ENCODE peak calls at places on chromosomes 1 and 21, in six cellular contexts. One of them, this sample, is unnamed.

GRCh38 chr1:10186453-10187319 is 23.7 kb upstream of the KIF1B start:
- DNase-seq in endothelial cell: no peak
- DNase-seq in ecto neural progenitor cell: no peak
- DNase-seq in fibroblast of mammary gland: peak; percentile 20
- DNase-seq in stimulated activated CD4-positive, alpha-beta T cell treated with anti-CD3 and anti-CD28 coated beads, Interleukin-1b, Interleukin-23, amount 100 ng/mL, for 48 hours: no peak
- DNase-seq in AG09319: peak; percentile 83
- DNase-seq in this sample: no peak

GRCh38 chr1:46526013-46526688 is 25.3 kb downstream of the KNCN start:
- DNase-seq in endothelial cell: no peak
- DNase-seq in ecto neural progenitor cell: no peak
- DNase-seq in fibroblast of mammary gland: no peak
- DNase-seq in stimulated activated CD4-positive, alpha-beta T cell treated with anti-CD3 and anti-CD28 coated beads, Interleukin-1b, Interleukin-23, amount 100 ng/mL, for 48 hours: no peak
- DNase-seq in AG09319: no peak
- DNase-seq in this sample: no peak

GRCh38 chr1:27522860-27523665 is 33.1 kb upstream of the WASF2 start:
- DNase-seq in endothelial cell: peak; percentile 33
- DNase-seq in ecto neural progenitor cell: no peak
- DNase-seq in fibroblast of mammary gland: peak; percentile 39
- DNase-seq in stimulated activated CD4-positive, alpha-beta T cell treated with anti-CD3 and anti-CD28 coated beads, Interleukin-1b, Interleukin-23, amount 100 ng/mL, for 48 hours: peak; percentile 69
- DNase-seq in AG09319: no peak
- DNase-seq in this sample: peak; percentile 85

GRCh38 chr1:181179980-181180964 is 91.8 kb downstream of the IER5 start:
- DNase-seq in endothelial cell: no peak
- DNase-seq in ecto neural progenitor cell: no peak
- DNase-seq in fibroblast of mammary gland: peak; percentile 70
- DNase-seq in stimulated activated CD4-positive, alpha-beta T cell treated with anti-CD3 and anti-CD28 coated beads, Interleukin-1b, Interleukin-23, amount 100 ng/mL, for 48 hours: peak; percentile 58
- DNase-seq in AG09319: peak; percentile 37
- DNase-seq in this sample: peak; percentile 83

GRCh38 chr21:45140346-45140940 is 66.1 kb downstream of the ADARB1 start:
- DNase-seq in endothelial cell: peak; percentile 80
- DNase-seq in ecto neural progenitor cell: peak; percentile 89
- DNase-seq in fibroblast of mammary gland: peak; percentile 92
- DNase-seq in stimulated activated CD4-positive, alpha-beta T cell treated with anti-CD3 and anti-CD28 coated beads, Interleukin-1b, Interleukin-23, amount 100 ng/mL, for 48 hours: peak; percentile 69
- DNase-seq in AG09319: peak; percentile 86
- DNase-seq in this sample: peak; percentile 89

GRCh38 chr21:46191257-46191685 is 7.0 kb upstream of the SPATC1L start:
- DNase-seq in endothelial cell: no peak
- DNase-seq in ecto neural progenitor cell: peak; percentile 32
- DNase-seq in fibroblast of mammary gland: peak; percentile 90
- DNase-seq in stimulated activated CD4-positive, alpha-beta T cell treated with anti-CD3 and anti-CD28 coated beads, Interleukin-1b, Interleukin-23, amount 100 ng/mL, for 48 hours: no peak
- DNase-seq in AG09319: peak; percentile 43
- DNase-seq in this sample: peak; percentile 68

GRCh38 chr1:34361121-34361520 is 184.4 kb downstream of the C1orf94 start:
- DNase-seq in endothelial cell: no peak
- DNase-seq in ecto neural progenitor cell: no peak
- DNase-seq in fibroblast of mammary gland: no peak
- DNase-seq in stimulated activated CD4-positive, alpha-beta T cell treated with anti-CD3 and anti-CD28 coated beads, Interleukin-1b, Interleukin-23, amount 100 ng/mL, for 48 hours: no peak
- DNase-seq in AG09319: no peak
- DNase-seq in this sample: no peak

GRCh38 chr1:221824025-221824424 is 82.1 kb upstream of the DUSP10 start:
- DNase-seq in endothelial cell: no peak
- DNase-seq in ecto neural progenitor cell: no peak
- DNase-seq in fibroblast of mammary gland: peak; percentile 90
- DNase-seq in stimulated activated CD4-positive, alpha-beta T cell treated with anti-CD3 and anti-CD28 coated beads, Interleukin-1b, Interleukin-23, amount 100 ng/mL, for 48 hours: peak; percentile 34
- DNase-seq in AG09319: no peak
- DNase-seq in this sample: no peak

GRCh38 chr21:32587112-32587511 is 1.8 kb upstream of the TCP10L start:
- DNase-seq in endothelial cell: no peak
- DNase-seq in ecto neural progenitor cell: no peak
- DNase-seq in fibroblast of mammary gland: no peak
- DNase-seq in stimulated activated CD4-positive, alpha-beta T cell treated with anti-CD3 and anti-CD28 coated beads, Interleukin-1b, Interleukin-23, amount 100 ng/mL, for 48 hours: no peak
- DNase-seq in AG09319: no peak
- DNase-seq in this sample: no peak

GRCh38 chr1:22043175-22043769 is 9.2 kb upstream of the CDC42 start:
- DNase-seq in endothelial cell: no peak
- DNase-seq in ecto neural progenitor cell: no peak
- DNase-seq in fibroblast of mammary gland: no peak
- DNase-seq in stimulated activated CD4-positive, alpha-beta T cell treated with anti-CD3 and anti-CD28 coated beads, Interleukin-1b, Interleukin-23, amount 100 ng/mL, for 48 hours: no peak
- DNase-seq in AG09319: no peak
- DNase-seq in this sample: no peak

GRCh38 chr1:42934541-42935312 is 23.9 kb downstream of the SLC2A1 start:
- DNase-seq in endothelial cell: no peak
- DNase-seq in ecto neural progenitor cell: no peak
- DNase-seq in fibroblast of mammary gland: no peak
- DNase-seq in stimulated activated CD4-positive, alpha-beta T cell treated with anti-CD3 and anti-CD28 coated beads, Interleukin-1b, Interleukin-23, amount 100 ng/mL, for 48 hours: no peak
- DNase-seq in AG09319: no peak
- DNase-seq in this sample: no peak

GRCh38 chr1:3050603-3051002 is 18.4 kb upstream of the PRDM16 start:
- DNase-seq in endothelial cell: no peak
- DNase-seq in ecto neural progenitor cell: no peak
- DNase-seq in fibroblast of mammary gland: no peak
- DNase-seq in stimulated activated CD4-positive, alpha-beta T cell treated with anti-CD3 and anti-CD28 coated beads, Interleukin-1b, Interleukin-23, amount 100 ng/mL, for 48 hours: no peak
- DNase-seq in AG09319: no peak
- DNase-seq in this sample: no peak

GRCh38 chr1:15758537-15758936 is at the start of gene FBLIM1:
- DNase-seq in endothelial cell: peak; percentile 59
- DNase-seq in ecto neural progenitor cell: peak; percentile 69
- DNase-seq in fibroblast of mammary gland: no peak
- DNase-seq in stimulated activated CD4-positive, alpha-beta T cell treated with anti-CD3 and anti-CD28 coated beads, Interleukin-1b, Interleukin-23, amount 100 ng/mL, for 48 hours: no peak
- DNase-seq in AG09319: no peak
- DNase-seq in this sample: no peak

GRCh38 chr1:64403331-64403730 is 66.6 kb upstream of the CACHD1 start:
- DNase-seq in endothelial cell: no peak
- DNase-seq in ecto neural progenitor cell: no peak
- DNase-seq in fibroblast of mammary gland: peak; percentile 39
- DNase-seq in stimulated activated CD4-positive, alpha-beta T cell treated with anti-CD3 and anti-CD28 coated beads, Interleukin-1b, Interleukin-23, amount 100 ng/mL, for 48 hours: no peak
- DNase-seq in AG09319: no peak
- DNase-seq in this sample: no peak

GRCh38 chr1:206557636-206558473 is 50.5 kb downstream of the RASSF5 start:
- DNase-seq in endothelial cell: no peak
- DNase-seq in ecto neural progenitor cell: no peak
- DNase-seq in fibroblast of mammary gland: no peak
- DNase-seq in stimulated activated CD4-positive, alpha-beta T cell treated with anti-CD3 and anti-CD28 coated beads, Interleukin-1b, Interleukin-23, amount 100 ng/mL, for 48 hours: peak; percentile 41
- DNase-seq in AG09319: no peak
- DNase-seq in this sample: no peak

GRCh38 chr21:42653492-42654061 is at the start of gene PDE9A:
- DNase-seq in endothelial cell: peak; percentile 69
- DNase-seq in ecto neural progenitor cell: peak; percentile 84
- DNase-seq in fibroblast of mammary gland: no peak
- DNase-seq in stimulated activated CD4-positive, alpha-beta T cell treated with anti-CD3 and anti-CD28 coated beads, Interleukin-1b, Interleukin-23, amount 100 ng/mL, for 48 hours: no peak
- DNase-seq in AG09319: no peak
- DNase-seq in this sample: peak; percentile 73

GRCh38 chr1:119647734-119648619 is at the start of gene ZNF697:
- DNase-seq in endothelial cell: peak; percentile 84
- DNase-seq in ecto neural progenitor cell: peak; percentile 95
- DNase-seq in fibroblast of mammary gland: peak; percentile 97
- DNase-seq in stimulated activated CD4-positive, alpha-beta T cell treated with anti-CD3 and anti-CD28 coated beads, Interleukin-1b, Interleukin-23, amount 100 ng/mL, for 48 hours: peak; percentile 39
- DNase-seq in AG09319: peak; percentile 96
- DNase-seq in this sample: peak; percentile 98

GRCh38 chr1:119676571-119677206 is 28.6 kb upstream of the ZNF697 start:
- DNase-seq in endothelial cell: no peak
- DNase-seq in ecto neural progenitor cell: no peak
- DNase-seq in fibroblast of mammary gland: peak; percentile 56
- DNase-seq in stimulated activated CD4-positive, alpha-beta T cell treated with anti-CD3 and anti-CD28 coated beads, Interleukin-1b, Interleukin-23, amount 100 ng/mL, for 48 hours: no peak
- DNase-seq in AG09319: no peak
- DNase-seq in this sample: peak; percentile 74

GRCh38 chr1:2253036-2253796 is 25.1 kb downstream of the SKI start:
- DNase-seq in endothelial cell: no peak
- DNase-seq in ecto neural progenitor cell: no peak
- DNase-seq in fibroblast of mammary gland: no peak
- DNase-seq in stimulated activated CD4-positive, alpha-beta T cell treated with anti-CD3 and anti-CD28 coated beads, Interleukin-1b, Interleukin-23, amount 100 ng/mL, for 48 hours: no peak
- DNase-seq in AG09319: no peak
- DNase-seq in this sample: peak; percentile 26

GRCh38 chr1:97832490-97832889 is 88.3 kb downstream of the DPYD start:
- DNase-seq in endothelial cell: no peak
- DNase-seq in ecto neural progenitor cell: no peak
- DNase-seq in fibroblast of mammary gland: peak; percentile 82
- DNase-seq in stimulated activated CD4-positive, alpha-beta T cell treated with anti-CD3 and anti-CD28 coated beads, Interleukin-1b, Interleukin-23, amount 100 ng/mL, for 48 hours: no peak
- DNase-seq in AG09319: peak; percentile 8
- DNase-seq in this sample: peak; percentile 54

GRCh38 chr1:8019229-8019620 is 6.9 kb downstream of the ERRFI1 start:
- DNase-seq in endothelial cell: no peak
- DNase-seq in ecto neural progenitor cell: no peak
- DNase-seq in fibroblast of mammary gland: no peak
- DNase-seq in stimulated activated CD4-positive, alpha-beta T cell treated with anti-CD3 and anti-CD28 coated beads, Interleukin-1b, Interleukin-23, amount 100 ng/mL, for 48 hours: no peak
- DNase-seq in AG09319: no peak
- DNase-seq in this sample: no peak

GRCh38 chr1:207404849-207405525 is 49.1 kb upstream of the CR2 start:
- DNase-seq in endothelial cell: no peak
- DNase-seq in ecto neural progenitor cell: no peak
- DNase-seq in fibroblast of mammary gland: peak; percentile 80
- DNase-seq in stimulated activated CD4-positive, alpha-beta T cell treated with anti-CD3 and anti-CD28 coated beads, Interleukin-1b, Interleukin-23, amount 100 ng/mL, for 48 hours: no peak
- DNase-seq in AG09319: peak; percentile 35
- DNase-seq in this sample: no peak

GRCh38 chr21:42236693-42237092 is 17.8 kb downstream of the ABCG1 start:
- DNase-seq in endothelial cell: no peak
- DNase-seq in ecto neural progenitor cell: no peak
- DNase-seq in fibroblast of mammary gland: no peak
- DNase-seq in stimulated activated CD4-positive, alpha-beta T cell treated with anti-CD3 and anti-CD28 coated beads, Interleukin-1b, Interleukin-23, amount 100 ng/mL, for 48 hours: no peak
- DNase-seq in AG09319: no peak
- DNase-seq in this sample: no peak

GRCh38 chr1:199706826-199707606 is 320.5 kb upstream of the NR5A2 start:
- DNase-seq in endothelial cell: no peak
- DNase-seq in ecto neural progenitor cell: no peak
- DNase-seq in fibroblast of mammary gland: no peak
- DNase-seq in stimulated activated CD4-positive, alpha-beta T cell treated with anti-CD3 and anti-CD28 coated beads, Interleukin-1b, Interleukin-23, amount 100 ng/mL, for 48 hours: no peak
- DNase-seq in AG09319: no peak
- DNase-seq in this sample: no peak